ENCODE peak calls at places on chromosomes 7 and 10, in four cellular contexts. One of them, this sample, is unnamed.

GRCh38 chr7:33901847-33902246 is 3.5 kb upstream of the BMPER start:
- DNase-seq in pancreas: no peak
- DNase-seq in AG04450: no peak
- DNase-seq in dorsolateral prefrontal cortex: no peak
- DNase-seq in this sample: no peak

GRCh38 chr10:117537904-117538524 is 4.5 kb upstream of the EMX2 start:
- DNase-seq in pancreas: no peak
- DNase-seq in AG04450: no peak
- DNase-seq in dorsolateral prefrontal cortex: no peak
- DNase-seq in this sample: no peak

GRCh38 chr7:155764432-155764798 is 47.8 kb downstream of the SHH start:
- DNase-seq in pancreas: no peak
- DNase-seq in AG04450: no peak
- DNase-seq in dorsolateral prefrontal cortex: no peak
- DNase-seq in this sample: peak

GRCh38 chr10:6191569-6191968 is 11.2 kb upstream of the PFKFB3 start:
- DNase-seq in pancreas: no peak
- DNase-seq in AG04450: no peak
- DNase-seq in dorsolateral prefrontal cortex: no peak
- DNase-seq in this sample: no peak

GRCh38 chr10:92309273-92309672 is 18.3 kb downstream of the MARCHF5 start:
- DNase-seq in pancreas: no peak
- DNase-seq in AG04450: no peak
- DNase-seq in dorsolateral prefrontal cortex: no peak
- DNase-seq in this sample: no peak

GRCh38 chr7:108291791-108292440 is 161.8 kb upstream of the LAMB4 start:
- DNase-seq in pancreas: no peak
- DNase-seq in AG04450: no peak
- DNase-seq in dorsolateral prefrontal cortex: no peak
- DNase-seq in this sample: no peak

GRCh38 chr7:36175872-36176271 is 22.8 kb downstream of the EEPD1 start:
- DNase-seq in pancreas: no peak
- DNase-seq in AG04450: no peak
- DNase-seq in dorsolateral prefrontal cortex: no peak
- DNase-seq in this sample: no peak

GRCh38 chr10:125232841-125233240 is 72.5 kb upstream of the CTBP2 start:
- DNase-seq in pancreas: no peak
- DNase-seq in AG04450: no peak
- DNase-seq in dorsolateral prefrontal cortex: no peak
- DNase-seq in this sample: no peak

GRCh38 chr10:49094707-49095106 is 20.6 kb downstream of the VSTM4 start:
- DNase-seq in pancreas: no peak
- DNase-seq in AG04450: no peak
- DNase-seq in dorsolateral prefrontal cortex: no peak
- DNase-seq in this sample: no peak

GRCh38 chr7:108452707-108453106 is 3.5 kb downstream of the NRCAM start:
- DNase-seq in pancreas: no peak
- DNase-seq in AG04450: no peak
- DNase-seq in dorsolateral prefrontal cortex: no peak
- DNase-seq in this sample: no peak

GRCh38 chr7:99255463-99255862 is 17.2 kb upstream of the MYH16 start:
- DNase-seq in pancreas: no peak
- DNase-seq in AG04450: no peak
- DNase-seq in dorsolateral prefrontal cortex: peak
- DNase-seq in this sample: no peak

GRCh38 chr10:112092529-112092928 is 91.0 kb downstream of the GPAM start:
- DNase-seq in pancreas: no peak
- DNase-seq in AG04450: no peak
- DNase-seq in dorsolateral prefrontal cortex: no peak
- DNase-seq in this sample: no peak

GRCh38 chr7:27172823-27173411 is 1.2 kb downstream of the HOXA10 start:
- DNase-seq in pancreas: no peak
- DNase-seq in AG04450: no peak
- DNase-seq in dorsolateral prefrontal cortex: no peak
- DNase-seq in this sample: peak

GRCh38 chr7:27175005-27175625 is 995 bp upstream of the HOXA10 start:
- DNase-seq in pancreas: no peak
- DNase-seq in AG04450: no peak
- DNase-seq in dorsolateral prefrontal cortex: no peak
- DNase-seq in this sample: peak

GRCh38 chr7:27175626-27176342 is 1.7 kb upstream of the HOXA10 start:
- DNase-seq in pancreas: no peak
- DNase-seq in AG04450: no peak
- DNase-seq in dorsolateral prefrontal cortex: no peak
- DNase-seq in this sample: peak

GRCh38 chr7:27173412-27174076 is 576 bp downstream of the HOXA10 start:
- DNase-seq in pancreas: no peak
- DNase-seq in AG04450: no peak
- DNase-seq in dorsolateral prefrontal cortex: no peak
- DNase-seq in this sample: peak

GRCh38 chr7:27174077-27175004 is at the start of gene HOXA10:
- DNase-seq in pancreas: no peak
- DNase-seq in AG04450: no peak
- DNase-seq in dorsolateral prefrontal cortex: no peak
- DNase-seq in this sample: peak
- H3K4me3 ChIP-seq in pancreas: peak
- H3K4me3 ChIP-seq in AG04450: peak
- H3K4me3 ChIP-seq in dorsolateral prefrontal cortex: peak
- H3K4me3 ChIP-seq in this sample: peak

GRCh38 chr7:44313621-44314031 is 11.8 kb downstream of the CAMK2B start:
- DNase-seq in pancreas: no peak
- DNase-seq in AG04450: no peak
- DNase-seq in dorsolateral prefrontal cortex: no peak
- DNase-seq in this sample: no peak
- H3K27ac ChIP-seq in pancreas: no peak
- H3K27ac ChIP-seq in AG04450: no peak
- H3K27ac ChIP-seq in dorsolateral prefrontal cortex: no peak
- H3K27ac ChIP-seq in this sample: no peak

GRCh38 chr7:138458576-138459234 is 1.4 kb upstream of the TRIM24 start:
- DNase-seq in pancreas: no peak
- DNase-seq in AG04450: no peak
- DNase-seq in dorsolateral prefrontal cortex: no peak
- DNase-seq in this sample: no peak

GRCh38 chr7:138460176-138460648 is at the start of gene TRIM24:
- DNase-seq in pancreas: no peak
- DNase-seq in AG04450: no peak
- DNase-seq in dorsolateral prefrontal cortex: no peak
- DNase-seq in this sample: no peak

GRCh38 chr7:138459300-138460175 is 521 bp upstream of the TRIM24 start:
- DNase-seq in pancreas: peak
- DNase-seq in AG04450: peak
- DNase-seq in dorsolateral prefrontal cortex: peak
- DNase-seq in this sample: peak

GRCh38 chr7:138465046-138465445 is 5.0 kb downstream of the TRIM24 start:
- DNase-seq in pancreas: no peak
- DNase-seq in AG04450: no peak
- DNase-seq in dorsolateral prefrontal cortex: no peak
- DNase-seq in this sample: no peak

DNA sequence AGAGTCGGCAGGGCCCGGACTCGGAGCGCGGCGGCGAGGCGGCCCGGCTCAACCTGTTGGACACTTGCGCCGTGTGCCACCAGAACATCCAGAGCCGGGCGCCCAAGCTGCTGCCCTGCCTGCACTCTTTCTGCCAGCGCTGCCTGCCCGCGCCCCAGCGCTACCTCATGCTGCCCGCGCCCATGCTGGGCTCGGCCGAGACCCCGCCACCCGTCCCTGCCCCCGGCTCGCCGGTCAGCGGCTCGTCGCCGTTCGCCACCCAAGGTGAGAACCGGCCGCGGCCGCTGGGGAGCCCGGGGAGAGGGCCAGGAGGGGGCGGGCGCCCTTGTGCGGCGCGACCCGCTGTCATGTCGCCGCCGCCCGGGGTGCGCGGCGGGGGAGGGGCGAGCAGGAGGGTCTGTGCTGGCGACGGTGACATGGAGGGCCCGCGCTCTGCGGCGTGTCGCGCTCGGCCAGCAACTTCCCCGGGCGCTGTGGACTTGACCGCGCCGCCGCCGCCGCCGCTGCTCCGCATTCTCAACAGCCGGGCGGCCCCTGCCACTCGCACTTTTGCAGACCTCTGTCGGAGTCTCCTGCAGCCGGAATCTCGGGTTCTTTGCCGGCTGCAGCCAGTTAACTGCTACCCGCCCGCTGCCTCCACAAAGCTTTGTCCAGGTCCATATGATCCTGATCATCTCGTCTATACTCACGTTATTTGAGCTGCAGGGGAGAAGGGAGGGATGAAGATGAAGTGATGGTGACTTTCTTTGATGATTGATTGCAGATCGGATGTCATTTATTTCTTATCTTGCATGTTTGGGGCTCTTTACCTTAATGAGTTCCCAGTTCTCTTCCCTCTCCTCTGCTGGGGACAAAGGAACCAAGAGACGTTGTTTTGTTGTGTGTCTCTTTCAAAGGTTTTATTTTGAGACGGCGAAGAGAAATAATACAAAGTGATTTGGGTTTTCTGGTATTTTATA is 869 bp downstream of the TRIM24 start:
- DNase-seq in pancreas: peak
- DNase-seq in AG04450: no peak
- DNase-seq in dorsolateral prefrontal cortex: peak
- DNase-seq in this sample: peak
- TF ChIP-seq CTCF in pancreas: no peak
- TF ChIP-seq CTCF in AG04450: no peak
- TF ChIP-seq CTCF in dorsolateral prefrontal cortex: no peak
- TF ChIP-seq CTCF in this sample: no peak

DNA sequence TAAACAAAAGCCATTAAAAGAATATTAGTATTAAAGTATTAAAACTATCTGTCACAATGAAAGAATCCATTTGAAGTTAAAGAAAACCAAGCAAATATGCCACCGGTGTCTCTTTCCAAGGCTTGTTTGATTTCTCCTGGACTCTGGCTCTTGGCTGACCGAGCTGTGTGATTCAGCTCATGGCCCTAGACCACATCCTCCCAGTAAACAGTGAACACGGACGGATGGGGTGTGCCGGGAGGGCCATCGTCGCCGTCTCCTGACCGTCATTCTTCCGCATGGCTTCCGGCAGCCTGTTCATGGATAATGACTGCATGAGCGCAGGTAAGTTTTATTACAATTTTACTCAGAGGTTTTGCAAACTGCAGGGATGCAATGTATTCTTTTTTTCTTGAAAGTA is 218.5 kb downstream of the DNAJB6 start:
- DNase-seq in pancreas: no peak
- DNase-seq in AG04450: no peak
- DNase-seq in dorsolateral prefrontal cortex: peak
- DNase-seq in this sample: no peak
- H3K4me3 ChIP-seq in pancreas: no peak
- H3K4me3 ChIP-seq in AG04450: no peak
- H3K4me3 ChIP-seq in dorsolateral prefrontal cortex: no peak
- H3K4me3 ChIP-seq in this sample: no peak

GRCh38 chr10:4310153-4310552 is 515.9 kb upstream of the AKR1E2 start:
- DNase-seq in pancreas: no peak
- DNase-seq in AG04450: no peak
- DNase-seq in dorsolateral prefrontal cortex: no peak
- DNase-seq in this sample: no peak
- H3K27ac ChIP-seq in pancreas: no peak
- H3K27ac ChIP-seq in AG04450: no peak
- H3K27ac ChIP-seq in dorsolateral prefrontal cortex: no peak
- H3K27ac ChIP-seq in this sample: no peak

DNA sequence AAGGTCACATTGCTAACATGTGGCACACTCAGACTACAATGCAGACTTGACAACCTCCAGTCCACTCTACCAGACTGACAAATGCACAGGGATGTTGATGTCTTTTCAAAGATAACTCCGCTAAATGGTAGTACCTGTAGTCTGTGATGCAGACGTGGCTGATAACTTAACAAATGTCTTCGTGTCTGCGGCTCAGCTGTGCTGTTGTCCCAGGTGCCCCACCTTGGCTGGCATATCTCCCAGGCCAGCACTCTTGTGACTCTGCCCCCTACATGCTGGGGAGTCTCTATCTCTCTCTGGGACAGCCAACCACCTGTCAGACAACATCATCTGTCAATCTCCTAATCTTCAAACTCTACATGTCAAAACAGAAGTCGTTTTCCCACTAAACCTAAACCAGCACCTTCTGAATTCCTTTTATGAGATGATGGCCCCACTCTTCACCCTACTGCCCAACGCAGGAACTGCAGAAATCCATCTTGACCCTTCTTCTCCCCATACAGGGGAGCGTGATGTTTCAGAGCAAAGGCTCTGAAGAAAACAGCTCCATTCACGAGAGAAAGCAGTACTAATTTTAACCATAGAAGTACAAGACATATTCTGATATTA is 156.4 kb downstream of the USP6NL start:
- DNase-seq in pancreas: no peak
- DNase-seq in AG04450: no peak
- DNase-seq in dorsolateral prefrontal cortex: no peak
- DNase-seq in this sample: no peak
- TF ChIP-seq CTCF in pancreas: no peak
- TF ChIP-seq CTCF in AG04450: peak
- TF ChIP-seq CTCF in dorsolateral prefrontal cortex: no peak
- TF ChIP-seq CTCF in this sample: no peak

GRCh38 chr7:55555160-55555559 is 17.1 kb downstream of the VOPP1 start:
- DNase-seq in pancreas: no peak
- DNase-seq in AG04450: no peak
- DNase-seq in dorsolateral prefrontal cortex: no peak
- DNase-seq in this sample: no peak

GRCh38 chr7:55557666-55558188 is 14.6 kb downstream of the VOPP1 start:
- DNase-seq in pancreas: no peak
- DNase-seq in AG04450: no peak
- DNase-seq in dorsolateral prefrontal cortex: no peak
- DNase-seq in this sample: no peak

GRCh38 chr7:55554055-55554454 is 18.2 kb downstream of the VOPP1 start:
- DNase-seq in pancreas: no peak
- DNase-seq in AG04450: no peak
- DNase-seq in dorsolateral prefrontal cortex: no peak
- DNase-seq in this sample: no peak

GRCh38 chr7:55556031-55556430 is 16.3 kb downstream of the VOPP1 start:
- DNase-seq in pancreas: no peak
- DNase-seq in AG04450: no peak
- DNase-seq in dorsolateral prefrontal cortex: no peak
- DNase-seq in this sample: no peak

DNA sequence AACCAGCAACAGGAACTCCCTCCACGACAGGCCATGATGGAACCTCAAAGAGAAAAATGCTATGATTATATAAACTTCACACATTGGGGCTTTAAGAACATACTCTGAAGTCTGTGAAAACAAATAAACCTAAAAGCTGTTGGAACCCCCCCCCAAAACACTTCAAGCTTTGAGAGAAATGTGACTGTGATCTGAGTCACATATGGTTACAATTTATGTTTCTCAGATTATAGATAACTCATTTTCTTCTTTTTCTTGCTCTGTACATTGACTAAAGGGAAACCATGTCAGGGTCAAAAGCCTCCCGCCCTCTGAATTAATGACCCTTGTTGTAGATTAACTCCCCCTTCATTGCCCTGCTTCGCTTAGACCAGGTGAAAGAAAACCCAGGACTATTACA is 15.8 kb downstream of the VOPP1 start:
- DNase-seq in pancreas: no peak
- DNase-seq in AG04450: no peak
- DNase-seq in dorsolateral prefrontal cortex: no peak
- DNase-seq in this sample: no peak
- H3K4me3 ChIP-seq in pancreas: no peak
- H3K4me3 ChIP-seq in AG04450: no peak
- H3K4me3 ChIP-seq in dorsolateral prefrontal cortex: no peak
- H3K4me3 ChIP-seq in this sample: no peak